ENCODE peak calls at places on chromosomes 2 and 18, in nine cellular contexts. Z is uterus, X is mesothelial cell of epicardium, N is dorsolateral prefrontal cortex, Y is choroid plexus epithelial cell, D is sigmoid colon, J is stomach, C is HFFc6, B is GM23338. H is an unnamed sample.

GRCh38 chr2:25340340-25340886 is 1.3 kb downstream of the DNMT3A start:
- DNase-seq in B (peak; percentile 47), J (no peak), X (no peak), N (no peak), Z (peak; percentile 42), C (no peak), Y (no peak), D (peak; percentile 77), H (no peak)

GRCh38 chr18:78547817-78548216 is 431.8 kb upstream of the SALL3 start:
- DNase-seq in J (no peak), X (no peak), C (no peak), D (no peak), B (no peak), Z (no peak), N (no peak), Y (no peak), H (no peak)

GRCh38 chr2:106269591-106270291 is 75.6 kb upstream of the UXS1 start:
- DNase-seq in Z (no peak), C (no peak), Y (peak; percentile 2), B (peak; percentile 58), D (no peak), J (peak; percentile 92), N (no peak), X (no peak), H (peak; percentile 52)

GRCh38 chr2:195537811-195538210 is 119.2 kb upstream of the SLC39A10 start:
- DNase-seq in Y (no peak), C (no peak), N (no peak), X (no peak), B (no peak), D (no peak), Z (no peak), J (no peak), H (no peak)

GRCh38 chr2:167134381-167135072 is 246.2 kb downstream of the XIRP2 start:
- DNase-seq in D (no peak), Y (peak; percentile 86), B (no peak), N (no peak), J (no peak), C (peak; percentile 79), Z (no peak), X (no peak), H (no peak)

GRCh38 chr2:239022437-239023260 is 174.8 kb downstream of the TWIST2 start:
- DNase-seq in N (peak; percentile 45), C (peak; percentile 19), X (no peak), Z (no peak), J (no peak), Y (no peak), D (peak; percentile 60), B (no peak), H (no peak)

GRCh38 chr2:10861765-10862164 is 49.2 kb upstream of the PDIA6 start:
- DNase-seq in N (no peak), C (no peak), B (no peak), Z (no peak), D (no peak), J (no peak), Y (no peak), X (no peak), H (no peak)

GRCh38 chr2:191869781-191870180 is 22.9 kb upstream of the CAVIN2 start:
- DNase-seq in Z (no peak), Y (no peak), C (no peak), J (no peak), X (no peak), D (no peak), N (no peak), B (no peak), H (no peak)

GRCh38 chr2:105895995-105896764 is 151.5 kb downstream of the NCK2 start:
- DNase-seq in B (no peak), C (no peak), J (no peak), Z (no peak), X (no peak), N (no peak), D (no peak), Y (no peak), H (no peak)

GRCh38 chr2:127615511-127616166 is 30.3 kb upstream of the GPR17 start:
- DNase-seq in J (peak; percentile 14), C (peak; percentile 90), B (no peak), D (peak; percentile 12), X (no peak), Y (no peak), N (no peak), Z (no peak), H (no peak)

GRCh38 chr2:237478969-237479368 is 8.1 kb upstream of the MLPH start:
- DNase-seq in N (no peak), B (no peak), D (no peak), Z (no peak), J (no peak), C (no peak), X (no peak), Y (no peak), H (no peak)

GRCh38 chr2:10844083-10844482 is 31.5 kb upstream of the PDIA6 start:
- DNase-seq in Y (peak; percentile 49), J (peak; percentile 91), X (no peak), N (no peak), C (peak; percentile 15), Z (no peak), D (peak; percentile 94), B (peak; percentile 90), H (peak; percentile 65)

GRCh38 chr2:67567866-67568265 is 170.7 kb downstream of the ETAA1 start:
- DNase-seq in Y (no peak), X (no peak), J (no peak), C (peak; percentile 32), N (no peak), B (no peak), Z (no peak), D (no peak), H (no peak)

GRCh38 chr2:235836416-235837042 is 331.7 kb downstream of the GBX2 start:
- DNase-seq in B (peak; percentile 46), J (no peak), C (no peak), Z (no peak), D (no peak), Y (peak; percentile 25), N (no peak), X (no peak), H (peak; percentile 30)

GRCh38 chr18:73340135-73340934 is 472.5 kb upstream of the NETO1 start:
- DNase-seq in N (no peak), Y (peak; percentile 72), J (no peak), D (no peak), X (no peak), B (no peak), C (peak; percentile 46), Z (no peak), H (peak; percentile 65)

GRCh38 chr18:65429601-65430000 is 321.2 kb upstream of the CDH7 start:
- DNase-seq in B (no peak), J (no peak), Y (no peak), C (no peak), X (no peak), D (no peak), Z (no peak), N (no peak), H (no peak)

GRCh38 chr2:133718688-133719201 is 150.5 kb upstream of the NCKAP5 start:
- DNase-seq in Z (no peak), C (peak; percentile 91), N (peak; percentile 56), X (no peak), J (no peak), D (no peak), B (no peak), Y (peak; percentile 91), H (no peak)

GRCh38 chr2:136356111-136357033 is 238.4 kb upstream of the CXCR4 start:
- DNase-seq in J (no peak), C (no peak), Z (no peak), X (no peak), N (no peak), B (no peak), Y (no peak), D (no peak), H (no peak)

GRCh38 chr2:207487650-207488315 is 42.0 kb upstream of the CREB1 start:
- DNase-seq in Y (peak; percentile 94), C (peak; percentile 94), B (no peak), J (no peak), D (no peak), N (no peak), Z (no peak), X (no peak), H (no peak)
- TF ChIP-seq CTCF in Y (peak; percentile 70), C (peak; percentile 69), B (no peak), J (no peak), D (no peak), N (no peak), Z (no peak), X (no peak), H (no peak)

DNA sequence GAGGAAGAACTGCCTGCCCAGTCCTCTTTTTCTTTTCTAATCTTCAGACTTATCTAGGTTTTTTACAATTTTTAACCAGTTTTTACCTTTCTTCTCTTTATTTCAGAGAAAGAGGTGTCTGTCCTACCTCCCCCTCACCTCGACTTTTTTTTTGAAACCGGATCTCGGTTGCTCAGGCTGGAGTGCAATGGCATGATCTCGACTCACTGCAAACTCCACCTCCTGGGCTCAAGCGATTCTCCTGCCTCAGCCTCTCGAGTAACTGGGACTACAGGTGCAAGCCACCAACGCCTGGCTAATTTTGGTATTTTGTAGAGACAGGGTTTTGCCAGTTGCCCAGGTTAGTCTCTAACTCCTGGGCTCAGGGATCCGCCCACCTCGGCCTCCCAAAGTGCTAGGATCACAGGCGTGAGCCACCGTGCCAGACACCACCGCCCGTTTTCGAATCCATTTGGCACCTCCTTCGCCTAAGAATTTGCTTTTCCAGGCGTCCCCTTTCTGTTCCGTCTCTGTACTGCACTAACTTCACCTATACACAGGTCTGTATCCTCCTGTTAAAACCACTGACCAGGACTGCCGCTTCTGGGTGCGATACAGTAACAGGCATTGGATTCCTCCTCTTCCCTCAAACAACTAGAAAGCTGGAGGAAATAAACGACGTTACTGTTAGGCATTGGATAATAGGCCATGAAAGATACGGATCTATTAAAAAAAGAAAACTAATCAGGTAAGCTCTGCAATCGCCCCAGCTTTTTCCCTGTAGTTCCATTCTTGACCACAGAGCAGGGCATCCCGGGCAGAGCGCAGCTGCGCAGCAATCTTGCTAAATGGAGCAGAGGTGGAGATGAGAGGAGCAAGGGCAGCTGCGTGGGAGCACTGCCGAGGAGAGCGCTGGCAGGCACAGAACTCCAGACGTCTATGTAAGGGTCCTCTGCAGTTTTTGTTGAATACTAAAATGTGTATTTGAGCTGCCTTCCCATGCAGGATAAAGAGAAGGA is 69.9 kb downstream of the ZC3H6 start:
- DNase-seq in J (no peak), C (no peak), D (no peak), N (no peak), Z (no peak), Y (no peak), X (no peak), B (peak; percentile 29), H (no peak)
- TF ChIP-seq CTCF in J (no peak), C (peak; percentile 17), D (no peak), N (no peak), Z (no peak), Y (peak; percentile 24), X (no peak), B (no peak), H (no peak)

GRCh38 chr2:44326548-44327269 is 34.6 kb downstream of the PREPL start:
- DNase-seq in N (no peak), J (no peak), Y (no peak), D (no peak), C (no peak), B (no peak), Z (no peak), X (no peak), H (no peak)
- TF ChIP-seq CTCF in N (no peak), J (no peak), Y (no peak), D (no peak), C (no peak), B (no peak), Z (no peak), X (no peak), H (no peak)

DNA sequence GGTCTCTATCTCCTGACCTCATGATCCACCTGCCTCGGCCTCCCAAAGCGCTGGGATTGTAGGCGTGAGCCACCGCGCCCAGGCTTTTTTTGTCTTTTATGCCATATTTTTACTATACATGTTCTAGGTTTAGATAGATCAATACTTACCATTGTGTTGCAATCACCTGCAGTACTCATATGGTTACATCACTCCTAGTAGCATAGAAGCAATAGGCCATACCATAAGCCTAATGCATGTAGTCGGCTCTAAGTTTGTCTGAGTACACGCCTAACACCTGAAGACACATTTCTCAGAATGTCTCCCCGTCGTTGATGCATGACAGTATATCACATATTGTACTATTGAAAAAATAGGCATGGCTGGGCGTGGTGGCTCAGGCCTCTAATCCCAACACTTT is 27.1 kb upstream of the TGIF1 start:
- DNase-seq in C (no peak), D (no peak), X (no peak), N (no peak), Y (no peak), J (no peak), B (no peak), Z (no peak), H (no peak)
- TF ChIP-seq CTCF in C (no peak), D (no peak), X (no peak), N (no peak), Y (no peak), J (no peak), B (no peak), Z (no peak), H (no peak)